ENCODE peak calls at places on chromosomes 5 and 9, in five cellular contexts. Z, L, C, O and P are unnamed samples.

GRCh38 chr9:101438523-101438922 is 2.9 kb upstream of the ALDOB start:
- DNase-seq in Z (no peak), C (no peak), O (no peak), L (no peak), P (no peak)

GRCh38 chr5:135993248-135993893 is 35.4 kb upstream of the TGFBI start:
- DNase-seq in L (no peak), O (no peak), Z (no peak), C (no peak), P (no peak)

GRCh38 chr9:113155911-113156559 is 5.2 kb downstream of the SLC31A2 start:
- DNase-seq in Z (no peak), O (no peak), L (no peak), C (no peak), P (no peak)

GRCh38 chr5:120454094-120454798 is 9.9 kb upstream of the PRR16 start:
- DNase-seq in Z (no peak), O (peak; percentile 17), L (no peak), C (peak; percentile 42), P (no peak)

GRCh38 chr5:57493034-57493433 is 10.4 kb upstream of the ACTBL2 start:
- DNase-seq in O (peak; percentile 69), Z (no peak), C (no peak), L (no peak), P (no peak)

GRCh38 chr9:6708732-6709131 is 49.0 kb upstream of the KDM4C start:
- DNase-seq in L (no peak), Z (no peak), C (no peak), O (no peak), P (no peak)

GRCh38 chr5:42074353-42074752 is 149.3 kb downstream of the FBXO4 start:
- DNase-seq in Z (no peak), L (no peak), C (no peak), O (no peak), P (no peak)

GRCh38 chr9:125262217-125262991 is 778 bp downstream of the GAPVD1 start:
- DNase-seq in C (no peak), Z (no peak), O (peak; percentile 55), L (no peak), P (no peak)

GRCh38 chr9:126554292-126554691 is 59.4 kb upstream of the LMX1B start:
- DNase-seq in L (no peak), Z (no peak), O (no peak), C (no peak), P (no peak)

GRCh38 chr9:130220351-130220750 is 45.2 kb upstream of the HMCN2 start:
- DNase-seq in L (no peak), C (peak; percentile 63), Z (no peak), O (no peak), P (no peak)

GRCh38 chr9:108543251-108543768 is 312.5 kb downstream of the ACTL7B start:
- DNase-seq in O (no peak), L (no peak), Z (no peak), C (peak; percentile 74), P (no peak)

GRCh38 chr5:107388111-107388861 is 282.5 kb downstream of the EFNA5 start:
- DNase-seq in C (no peak), Z (no peak), O (no peak), L (no peak), P (no peak)

GRCh38 chr5:523658-524441 is 399 bp downstream of the SLC9A3 start:
- DNase-seq in Z (no peak), C (peak; percentile 69), L (no peak), O (no peak), P (no peak)

GRCh38 chr5:44387911-44388310 is 1.3 kb downstream of the FGF10 start:
- DNase-seq in O (no peak), Z (no peak), L (no peak), C (peak; percentile 51), P (no peak)

GRCh38 chr9:127199001-127199791 is 65.4 kb upstream of the GARNL3 start:
- DNase-seq in O (peak; percentile 76), Z (peak; percentile 53), L (peak; percentile 73), C (peak; percentile 87), P (peak; percentile 86)

GRCh38 chr9:112955550-112955949 is 56.4 kb downstream of the ZNF883 start:
- DNase-seq in O (no peak), Z (no peak), L (no peak), C (no peak), P (no peak)

DNA sequence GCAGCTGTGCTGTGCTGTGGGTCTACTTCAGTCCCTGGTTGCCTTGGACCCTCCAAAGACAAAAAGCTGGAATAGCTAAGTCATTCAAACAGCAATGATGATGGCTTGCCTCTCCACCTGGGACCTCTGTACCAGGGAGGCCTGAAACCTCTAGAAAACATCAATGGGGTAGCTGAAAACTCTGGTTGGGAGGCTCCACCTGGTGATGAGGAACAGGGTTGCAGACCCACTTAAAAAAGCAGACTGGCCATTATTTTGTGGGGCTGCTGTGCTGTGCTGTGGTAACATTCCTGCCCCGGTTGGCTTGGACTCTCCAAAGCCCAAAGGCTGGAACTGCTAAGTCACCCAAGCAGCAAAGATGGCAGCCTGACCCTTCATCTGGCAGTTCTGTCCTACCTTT is 839.3 kb upstream of the ARRDC3 start:
- DNase-seq in L (no peak), C (peak; percentile 8), O (no peak), Z (no peak), P (no peak)
- TF ChIP-seq CTCF in L (no peak), C (peak; percentile 39), O (no peak), Z (no peak), P (no peak)

GRCh38 chr5:154630410-154630809 is 124.8 kb upstream of the LARP1 start:
- DNase-seq in Z (no peak), O (no peak), L (no peak), C (no peak), P (no peak)

GRCh38 chr5:154627711-154628678 is 127.2 kb upstream of the LARP1 start:
- DNase-seq in Z (peak; percentile 51), C (no peak), O (no peak), L (no peak), P (no peak)

GRCh38 chr5:154628685-154629084 is 126.5 kb upstream of the LARP1 start:
- DNase-seq in O (no peak), Z (no peak), C (no peak), L (no peak), P (no peak)

GRCh38 chr5:154626876-154627552 is 128.2 kb upstream of the LARP1 start:
- DNase-seq in L (no peak), Z (no peak), O (no peak), C (no peak), P (no peak)

DNA sequence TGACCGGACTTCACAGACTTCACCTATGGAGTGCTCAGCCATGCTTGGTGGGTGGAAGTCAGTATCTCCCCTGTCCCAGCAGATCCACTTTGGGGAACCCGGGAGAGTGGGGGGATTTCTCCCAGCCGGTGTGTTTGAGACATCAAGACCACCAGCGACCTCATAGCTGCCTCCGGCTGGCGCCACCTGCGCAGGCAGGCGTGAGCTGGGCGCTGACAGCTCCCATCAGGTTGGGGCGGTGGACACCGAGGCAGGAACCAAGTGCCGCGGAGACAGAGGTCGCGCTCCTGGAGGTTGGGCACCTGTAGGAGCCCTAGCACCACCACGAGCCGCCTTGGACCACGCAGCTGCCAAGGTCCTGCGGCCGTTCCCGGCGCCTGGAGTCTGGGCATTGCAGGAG is 124.0 kb upstream of the LARP1 start:
- DNase-seq in Z (no peak), O (no peak), C (no peak), L (no peak), P (no peak)
- TF ChIP-seq CTCF in Z (no peak), O (no peak), C (no peak), L (no peak), P (no peak)

GRCh38 chr9:88657893-88658292 is 122.9 kb downstream of the NXNL2 start:
- DNase-seq in C (peak; percentile 27), Z (no peak), O (no peak), L (no peak), P (no peak)

GRCh38 chr9:88646539-88646938 is 111.6 kb downstream of the NXNL2 start:
- DNase-seq in C (no peak), L (no peak), Z (no peak), O (no peak), P (no peak)

GRCh38 chr9:88653926-88654325 is 118.9 kb downstream of the NXNL2 start:
- DNase-seq in C (no peak), L (no peak), O (no peak), Z (no peak), P (no peak)

GRCh38 chr9:88652876-88653275 is 117.9 kb downstream of the NXNL2 start:
- DNase-seq in L (no peak), O (no peak), Z (no peak), C (no peak), P (no peak)

GRCh38 chr9:88651682-88652633 is 117.0 kb downstream of the NXNL2 start:
- DNase-seq in Z (no peak), L (peak; percentile 87), C (no peak), O (peak; percentile 82), P (no peak)
- TF ChIP-seq CTCF in Z (no peak), L (peak; percentile 20), C (no peak), O (no peak), P (no peak)

DNA sequence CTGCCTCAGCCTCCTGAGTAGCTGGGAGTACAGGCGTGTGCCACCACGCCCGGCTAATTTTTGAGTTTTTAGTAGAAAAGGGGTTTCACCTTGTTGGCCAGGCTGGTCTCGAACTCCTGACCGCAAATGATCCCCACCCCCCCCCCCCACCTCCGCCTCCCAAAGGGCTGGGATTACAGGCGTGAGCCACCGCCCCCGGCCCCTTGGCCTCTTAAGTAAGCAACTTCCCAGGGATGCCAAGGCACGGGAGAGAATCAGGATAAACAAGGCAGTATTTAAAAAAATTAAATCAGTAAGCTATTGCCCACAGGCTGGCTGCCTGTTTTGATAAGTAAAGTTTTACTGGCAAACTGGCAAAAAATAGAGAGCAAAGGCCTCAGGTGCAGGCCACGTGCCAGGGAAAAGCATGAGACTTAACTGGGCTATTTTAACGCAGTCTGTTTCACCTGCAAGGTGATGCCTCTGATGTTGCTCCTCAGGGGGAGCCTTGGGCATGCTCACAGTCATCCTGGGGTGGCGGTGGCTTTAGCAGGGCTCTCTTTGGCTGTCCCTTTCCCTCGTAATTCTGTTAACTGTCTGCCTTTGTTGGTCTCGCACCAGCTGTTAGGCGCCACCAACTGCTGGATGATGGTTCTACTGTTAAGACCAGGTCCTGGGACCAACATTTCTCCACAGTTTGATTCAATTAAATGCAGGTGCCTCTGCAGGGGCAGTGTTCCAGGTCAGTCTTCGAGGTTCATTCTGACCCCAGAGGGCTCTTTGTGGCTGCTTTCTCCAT is 19.4 kb upstream of the RNF130 start:
- DNase-seq in C (peak; percentile 78), O (peak; percentile 53), L (no peak), Z (no peak), P (peak; percentile 35)
- TF ChIP-seq CTCF in C (peak; percentile 44), O (no peak), L (no peak), Z (peak; percentile 23), P (peak; percentile 38)

DNA sequence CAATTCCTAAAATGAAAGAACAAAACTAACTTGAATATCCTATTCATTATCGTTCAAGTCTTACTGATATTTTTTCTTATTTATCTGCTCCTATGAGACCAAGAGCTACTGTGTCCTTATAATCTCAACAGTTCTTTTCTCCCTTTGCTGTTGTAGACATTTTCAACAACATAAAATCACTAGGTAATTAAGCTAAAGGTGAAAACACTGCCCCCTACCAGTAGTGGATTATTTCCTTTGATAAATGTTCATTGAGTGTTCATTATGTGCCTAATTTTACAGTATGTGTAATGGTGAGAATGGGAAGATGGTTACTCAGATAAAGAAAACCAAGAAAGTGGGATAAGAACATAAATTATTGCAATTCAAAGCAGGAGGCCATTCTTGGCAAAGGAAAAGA is 41.4 kb upstream of the PAPPA start:
- DNase-seq in C (no peak), O (no peak), Z (no peak), L (no peak), P (no peak)
- TF ChIP-seq CTCF in C (peak; percentile 47), O (no peak), Z (no peak), L (peak; percentile 14), P (peak; percentile 35)

GRCh38 chr5:77991084-77991483 is 214.9 kb upstream of the TBCA start:
- DNase-seq in Z (no peak), C (peak; percentile 60), O (no peak), L (no peak), P (no peak)
- TF ChIP-seq CTCF in Z (no peak), C (peak; percentile 34), O (no peak), L (no peak), P (no peak)

GRCh38 chr5:139091439-139092156 is 106.6 kb downstream of the SIL1 start:
- DNase-seq in L (no peak), O (peak; percentile 47), Z (no peak), C (peak; percentile 18), P (no peak)
- TF ChIP-seq CTCF in L (peak; percentile 46), O (peak; percentile 44), Z (no peak), C (peak; percentile 12), P (no peak)